ENCODE peak calls at places on chromosome 20, in five cellular contexts. J, Z, C, B and R are unnamed samples.

GRCh38 chr20:10557685-10558084 is 116.1 kb downstream of the JAG1 start:
- DNase-seq in B (no peak), Z (no peak), C (no peak), J (no peak), R (no peak)

GRCh38 chr20:805713-806112 is 27.8 kb upstream of the FAM110A start:
- DNase-seq in C (peak; percentile 9), B (peak; percentile 36), J (no peak), Z (no peak), R (no peak)

GRCh38 chr20:401682-402495 is 6.2 kb upstream of the RBCK1 start:
- DNase-seq in C (no peak), J (no peak), Z (no peak), B (peak; percentile 75), R (no peak)

GRCh38 chr20:54475334-54476287 is at the start of gene DOK5:
- DNase-seq in C (peak; percentile 52), Z (peak; percentile 61), B (peak; percentile 18), J (peak; percentile 59), R (no peak)

GRCh38 chr20:42703744-42704143 is 486.0 kb downstream of the PTPRT start:
- DNase-seq in C (no peak), B (no peak), J (no peak), Z (no peak), R (no peak)

GRCh38 chr20:62366370-62367135 is 559 bp downstream of the LAMA5 start:
- DNase-seq in J (peak; percentile 47), Z (peak; percentile 66), B (no peak), C (no peak), R (peak; percentile 68)

GRCh38 chr20:60642048-60642447 is 610.0 kb upstream of the CDH4 start:
- DNase-seq in B (no peak), Z (no peak), J (no peak), C (no peak), R (no peak)

GRCh38 chr20:3237958-3238615 is 903 bp downstream of the SLC4A11 start:
- DNase-seq in B (no peak), J (no peak), Z (no peak), C (no peak), R (no peak)

GRCh38 chr20:41318271-41318649 is 729 bp upstream of the ZHX3 start:
- DNase-seq in B (no peak), Z (no peak), C (no peak), J (no peak), R (no peak)

GRCh38 chr20:57651977-57652864 is 32.0 kb upstream of the ZBP1 start:
- DNase-seq in B (no peak), Z (peak; percentile 35), C (no peak), J (no peak), R (no peak)

GRCh38 chr20:1426231-1426849 is 33.5 kb upstream of the FKBP1A start:
- DNase-seq in B (no peak), Z (no peak), C (no peak), J (no peak), R (no peak)

GRCh38 chr20:62822239-62822787 is 5.5 kb downstream of the COL9A3 start:
- DNase-seq in J (no peak), Z (no peak), B (no peak), C (no peak), R (no peak)

GRCh38 chr20:33262658-33263065 is 20.4 kb upstream of the BPIFB1 start:
- DNase-seq in J (no peak), Z (peak; percentile 51), B (peak; percentile 55), C (peak; percentile 43), R (peak; percentile 61)

GRCh38 chr20:2130062-2130591 is 28.5 kb downstream of the STK35 start:
- DNase-seq in J (no peak), B (peak; percentile 69), Z (no peak), C (no peak), R (no peak)

GRCh38 chr20:1942061-1942460 is 46.9 kb downstream of the SIRPA start:
- DNase-seq in B (no peak), J (no peak), C (no peak), Z (no peak), R (no peak)

GRCh38 chr20:346640-347316 is at the start of gene NRSN2:
- DNase-seq in C (peak; percentile 86), J (peak; percentile 70), B (peak; percentile 62), Z (peak; percentile 85), R (peak; percentile 54)

GRCh38 chr20:62577447-62577846 is 64.9 kb upstream of the SLCO4A1 start:
- DNase-seq in B (no peak), J (no peak), Z (no peak), C (no peak), R (peak; percentile 37)

GRCh38 chr20:44720617-44720993 is 5.4 kb downstream of the CCN5 start:
- DNase-seq in J (no peak), B (peak; percentile 71), Z (no peak), C (peak; percentile 98), R (no peak)

GRCh38 chr20:63098195-63098810 is 91.5 kb upstream of the BHLHE23 start:
- DNase-seq in J (no peak), B (no peak), Z (no peak), C (no peak), R (no peak)

GRCh38 chr20:19828233-19828632 is 70.2 kb downstream of the RIN2 start:
- DNase-seq in C (peak; percentile 55), J (no peak), Z (no peak), B (peak; percentile 35), R (no peak)

GRCh38 chr20:51749674-51750036 is 18.5 kb downstream of the ATP9A start:
- DNase-seq in C (no peak), Z (no peak), J (no peak), B (peak; percentile 79), R (peak; percentile 37)

GRCh38 chr20:31605902-31606677 is 1.0 kb downstream of the ID1 start:
- DNase-seq in B (no peak), Z (no peak), C (no peak), J (no peak), R (no peak)
- TF ChIP-seq CTCF in B (no peak), Z (no peak), C (no peak), J (no peak), R (no peak)

GRCh38 chr20:6142348-6142993 is 19.6 kb upstream of the FERMT1 start:
- DNase-seq in C (peak; percentile 62), Z (peak; percentile 67), B (peak; percentile 67), J (no peak), R (peak; percentile 60)
- TF ChIP-seq CTCF in C (peak; percentile 81), Z (peak; percentile 89), B (peak; percentile 86), J (peak; percentile 88), R (peak; percentile 89)

GRCh38 chr20:21027569-21027968 is 78.6 kb downstream of the LINC00237 start:
- DNase-seq in J (no peak), B (no peak), C (peak; percentile 46), Z (no peak), R (no peak)
- TF ChIP-seq CTCF in J (no peak), B (no peak), C (peak; percentile 41), Z (peak; percentile 27), R (no peak)

DNA sequence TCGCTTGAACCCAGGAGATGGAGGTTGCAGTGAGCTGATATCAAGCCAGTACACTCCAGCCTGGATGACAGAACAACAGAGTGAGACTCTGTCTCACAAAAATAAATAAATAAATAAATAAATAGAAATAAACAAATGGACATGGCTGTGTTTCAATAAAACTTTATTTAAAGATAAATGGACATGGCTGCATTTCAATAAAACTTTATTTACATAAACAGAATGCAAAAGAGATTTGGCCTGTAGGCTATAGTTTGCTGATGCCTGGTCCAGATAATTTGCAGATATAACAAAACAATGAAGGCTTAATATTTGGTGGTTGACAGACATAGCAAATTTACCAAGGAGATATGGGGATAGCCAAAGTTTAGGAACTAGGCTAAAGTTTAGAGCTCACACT is 66.8 kb downstream of the ZNF831 start:
- DNase-seq in Z (no peak), C (no peak), J (no peak), B (no peak), R (no peak)
- TF ChIP-seq CTCF in Z (no peak), C (no peak), J (no peak), B (no peak), R (no peak)

DNA sequence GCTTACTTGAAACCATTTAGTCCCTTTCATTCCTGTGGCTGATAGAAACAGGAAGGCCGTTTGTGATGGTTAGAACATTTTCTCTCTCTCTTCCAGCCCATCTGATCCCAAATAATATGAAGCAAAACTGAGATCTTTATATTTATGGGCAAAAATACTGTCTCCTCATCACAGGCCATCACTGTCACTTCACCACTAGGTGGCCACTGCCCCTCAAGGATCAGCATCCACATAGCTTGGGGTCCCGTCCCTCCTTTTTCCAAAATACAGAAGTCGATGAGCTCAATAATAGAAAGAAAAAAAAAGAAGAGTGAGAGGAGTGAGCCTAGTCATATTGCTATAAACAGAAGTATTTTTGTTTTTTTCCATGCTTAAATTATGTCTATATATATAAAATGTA is 46.4 kb upstream of the LAMP5 start:
- DNase-seq in C (peak; percentile 25), J (no peak), B (no peak), Z (no peak), R (no peak)
- TF ChIP-seq CTCF in C (peak; percentile 80), J (peak; percentile 49), B (peak; percentile 53), Z (peak; percentile 55), R (no peak)

GRCh38 chr20:50224553-50225255 is 34.1 kb downstream of the CEBPB start:
- DNase-seq in C (no peak), J (peak; percentile 61), Z (no peak), B (peak; percentile 97), R (peak; percentile 68)
- TF ChIP-seq CTCF in C (peak; percentile 14), J (peak; percentile 26), Z (no peak), B (peak; percentile 31), R (no peak)

DNA sequence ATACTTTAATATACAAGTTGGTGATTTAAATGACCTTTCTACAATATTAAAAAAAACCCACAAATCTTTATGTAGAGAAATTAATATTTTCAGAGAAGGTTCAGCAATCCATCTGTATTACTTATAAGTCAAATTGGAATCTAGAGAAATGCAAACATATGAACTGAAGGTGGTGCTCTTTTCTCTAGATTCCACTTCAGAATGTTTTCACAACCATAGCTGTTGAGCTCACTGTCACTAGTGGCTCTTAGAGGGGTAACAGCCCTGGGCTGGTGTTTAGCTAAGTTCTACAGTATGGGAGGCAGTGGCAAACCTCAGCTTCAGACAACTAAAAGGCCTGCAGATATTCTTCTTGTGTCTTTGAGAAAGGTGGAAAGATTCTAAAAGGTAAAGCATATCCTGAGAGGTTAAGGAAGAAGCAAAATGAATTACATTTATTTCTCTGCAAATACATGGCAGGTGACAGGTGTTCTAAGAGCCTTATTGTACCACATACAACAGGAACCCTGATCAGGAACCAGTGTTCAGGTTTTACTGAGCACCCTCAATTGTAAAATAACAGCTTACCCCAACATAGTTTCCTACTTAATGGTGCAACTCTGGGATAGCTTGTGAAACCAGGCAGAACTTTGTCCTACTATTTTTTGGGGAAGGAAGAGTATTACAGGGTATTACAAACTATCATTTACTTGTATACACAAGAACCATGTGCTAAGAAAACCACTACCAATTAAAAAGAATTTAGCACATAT is 56.6 kb upstream of the SAMHD1 start:
- DNase-seq in B (peak; percentile 41), J (no peak), Z (no peak), C (no peak), R (no peak)
- TF ChIP-seq CTCF in B (peak; percentile 8), J (peak; percentile 10), Z (no peak), C (peak; percentile 34), R (no peak)

GRCh38 chr20:46253391-46253790 is 54.9 kb downstream of the CDH22 start:
- DNase-seq in C (peak; percentile 38), B (peak; percentile 4), Z (no peak), J (no peak), R (no peak)

GRCh38 chr20:46250772-46251171 is 57.5 kb downstream of the CDH22 start:
- DNase-seq in Z (no peak), J (no peak), B (no peak), C (no peak), R (no peak)

GRCh38 chr20:46251211-46251673 is 57.1 kb downstream of the CDH22 start:
- DNase-seq in B (no peak), C (no peak), Z (no peak), J (no peak), R (no peak)

GRCh38 chr20:46249671-46250070 is 58.6 kb downstream of the CDH22 start:
- DNase-seq in B (no peak), J (no peak), C (no peak), Z (no peak), R (no peak)

GRCh38 chr20:46252352-46253091 is 55.8 kb downstream of the CDH22 start:
- DNase-seq in Z (no peak), J (no peak), C (no peak), B (no peak), R (no peak)
- TF ChIP-seq CTCF in Z (no peak), J (no peak), C (no peak), B (no peak), R (no peak)